ENCODE peak calls at places on chromosomes 11 and 22, in nine cellular contexts. One of them, this sample, is unnamed.

GRCh38 chr22:46833228-46833627 is 70.8 kb downstream of the TBC1D22A start:
- DNase-seq in right cardiac atrium: no peak
- DNase-seq in brain microvascular endothelial cell: peak; percentile 23
- DNase-seq in fibroblast of lung: peak; percentile 48
- DNase-seq in GM23338: peak; percentile 88
- DNase-seq in heart left ventricle: no peak
- DNase-seq in heart right ventricle: no peak
- DNase-seq in Panc1: no peak
- DNase-seq in cardiac muscle cell: peak; percentile 42
- DNase-seq in this sample: peak; percentile 59

GRCh38 chr11:35112056-35112845 is 26.7 kb upstream of the CD44 start:
- DNase-seq in right cardiac atrium: no peak
- DNase-seq in brain microvascular endothelial cell: peak; percentile 11
- DNase-seq in fibroblast of lung: peak; percentile 86
- DNase-seq in GM23338: no peak
- DNase-seq in heart left ventricle: no peak
- DNase-seq in heart right ventricle: no peak
- DNase-seq in Panc1: no peak
- DNase-seq in cardiac muscle cell: no peak
- DNase-seq in this sample: no peak

GRCh38 chr22:28943501-28943879 is 60.1 kb downstream of the ZNRF3 start:
- DNase-seq in right cardiac atrium: no peak
- DNase-seq in brain microvascular endothelial cell: no peak
- DNase-seq in fibroblast of lung: no peak
- DNase-seq in GM23338: no peak
- DNase-seq in heart left ventricle: no peak
- DNase-seq in heart right ventricle: no peak
- DNase-seq in Panc1: no peak
- DNase-seq in cardiac muscle cell: no peak
- DNase-seq in this sample: no peak

GRCh38 chr11:110289472-110289871 is 6.9 kb downstream of the RDX start:
- DNase-seq in right cardiac atrium: no peak
- DNase-seq in brain microvascular endothelial cell: peak; percentile 80
- DNase-seq in fibroblast of lung: peak; percentile 56
- DNase-seq in GM23338: no peak
- DNase-seq in heart left ventricle: no peak
- DNase-seq in heart right ventricle: no peak
- DNase-seq in Panc1: no peak
- DNase-seq in cardiac muscle cell: no peak
- DNase-seq in this sample: no peak

GRCh38 chr11:9951714-9952275 is 287.9 kb downstream of the SWAP70 start:
- DNase-seq in right cardiac atrium: peak; percentile 56
- DNase-seq in brain microvascular endothelial cell: no peak
- DNase-seq in fibroblast of lung: no peak
- DNase-seq in GM23338: no peak
- DNase-seq in heart left ventricle: no peak
- DNase-seq in heart right ventricle: no peak
- DNase-seq in Panc1: no peak
- DNase-seq in cardiac muscle cell: peak; percentile 54
- DNase-seq in this sample: no peak

GRCh38 chr11:86091566-86091965 is 22.7 kb upstream of the PICALM start:
- DNase-seq in right cardiac atrium: no peak
- DNase-seq in brain microvascular endothelial cell: peak; percentile 43
- DNase-seq in fibroblast of lung: peak; percentile 91
- DNase-seq in GM23338: no peak
- DNase-seq in heart left ventricle: no peak
- DNase-seq in heart right ventricle: no peak
- DNase-seq in Panc1: no peak
- DNase-seq in cardiac muscle cell: peak; percentile 86
- DNase-seq in this sample: peak; percentile 84

GRCh38 chr22:29128891-29129643 is 56.2 kb downstream of the KREMEN1 start:
- DNase-seq in right cardiac atrium: no peak
- DNase-seq in brain microvascular endothelial cell: no peak
- DNase-seq in fibroblast of lung: peak; percentile 60
- DNase-seq in GM23338: no peak
- DNase-seq in heart left ventricle: no peak
- DNase-seq in heart right ventricle: no peak
- DNase-seq in Panc1: no peak
- DNase-seq in cardiac muscle cell: no peak
- DNase-seq in this sample: no peak

GRCh38 chr11:114604179-114604813 is 8.7 kb upstream of the NXPE4 start:
- DNase-seq in right cardiac atrium: no peak
- DNase-seq in brain microvascular endothelial cell: no peak
- DNase-seq in fibroblast of lung: no peak
- DNase-seq in GM23338: no peak
- DNase-seq in heart left ventricle: no peak
- DNase-seq in heart right ventricle: no peak
- DNase-seq in Panc1: no peak
- DNase-seq in cardiac muscle cell: no peak
- DNase-seq in this sample: no peak

GRCh38 chr22:27242111-27242436 is 559.5 kb downstream of the MN1 start:
- DNase-seq in right cardiac atrium: peak; percentile 89
- DNase-seq in brain microvascular endothelial cell: no peak
- DNase-seq in fibroblast of lung: no peak
- DNase-seq in GM23338: no peak
- DNase-seq in heart left ventricle: no peak
- DNase-seq in heart right ventricle: peak; percentile 46
- DNase-seq in Panc1: no peak
- DNase-seq in cardiac muscle cell: no peak
- DNase-seq in this sample: no peak

GRCh38 chr11:71247551-71248250 is 4.7 kb downstream of the SHANK2 start:
- DNase-seq in right cardiac atrium: peak; percentile 74
- DNase-seq in brain microvascular endothelial cell: no peak
- DNase-seq in fibroblast of lung: no peak
- DNase-seq in GM23338: peak; percentile 87
- DNase-seq in heart left ventricle: no peak
- DNase-seq in heart right ventricle: peak; percentile 64
- DNase-seq in Panc1: no peak
- DNase-seq in cardiac muscle cell: no peak
- DNase-seq in this sample: peak; percentile 45

GRCh38 chr22:37428649-37429586 is 1.6 kb upstream of the ELFN2 start:
- DNase-seq in right cardiac atrium: no peak
- DNase-seq in brain microvascular endothelial cell: no peak
- DNase-seq in fibroblast of lung: peak; percentile 45
- DNase-seq in GM23338: peak; percentile 92
- DNase-seq in heart left ventricle: no peak
- DNase-seq in heart right ventricle: peak; percentile 45
- DNase-seq in Panc1: peak; percentile 27
- DNase-seq in cardiac muscle cell: peak; percentile 62
- DNase-seq in this sample: no peak

GRCh38 chr11:39247570-39248137 is 2211.8 kb downstream of the LRRC4C start:
- DNase-seq in right cardiac atrium: no peak
- DNase-seq in brain microvascular endothelial cell: no peak
- DNase-seq in fibroblast of lung: no peak
- DNase-seq in GM23338: no peak
- DNase-seq in heart left ventricle: no peak
- DNase-seq in heart right ventricle: no peak
- DNase-seq in Panc1: no peak
- DNase-seq in cardiac muscle cell: no peak
- DNase-seq in this sample: no peak

GRCh38 chr11:13721760-13722159 is 53.3 kb downstream of the FAR1 start:
- DNase-seq in right cardiac atrium: no peak
- DNase-seq in brain microvascular endothelial cell: no peak
- DNase-seq in fibroblast of lung: peak; percentile 29
- DNase-seq in GM23338: no peak
- DNase-seq in heart left ventricle: no peak
- DNase-seq in heart right ventricle: no peak
- DNase-seq in Panc1: no peak
- DNase-seq in cardiac muscle cell: peak; percentile 42
- DNase-seq in this sample: no peak

GRCh38 chr11:113457784-113458183 is 17.4 kb downstream of the DRD2 start:
- DNase-seq in right cardiac atrium: no peak
- DNase-seq in brain microvascular endothelial cell: no peak
- DNase-seq in fibroblast of lung: no peak
- DNase-seq in GM23338: peak; percentile 36
- DNase-seq in heart left ventricle: no peak
- DNase-seq in heart right ventricle: no peak
- DNase-seq in Panc1: no peak
- DNase-seq in cardiac muscle cell: no peak
- DNase-seq in this sample: no peak

GRCh38 chr11:34525887-34526657 is 12.5 kb upstream of the ELF5 start:
- DNase-seq in right cardiac atrium: no peak
- DNase-seq in brain microvascular endothelial cell: no peak
- DNase-seq in fibroblast of lung: no peak
- DNase-seq in GM23338: no peak
- DNase-seq in heart left ventricle: no peak
- DNase-seq in heart right ventricle: no peak
- DNase-seq in Panc1: no peak
- DNase-seq in cardiac muscle cell: no peak
- DNase-seq in this sample: no peak

GRCh38 chr22:47835726-47836125 is 1073.3 kb downstream of the TBC1D22A start:
- DNase-seq in right cardiac atrium: no peak
- DNase-seq in brain microvascular endothelial cell: peak; percentile 45
- DNase-seq in fibroblast of lung: peak; percentile 81
- DNase-seq in GM23338: no peak
- DNase-seq in heart left ventricle: no peak
- DNase-seq in heart right ventricle: no peak
- DNase-seq in Panc1: no peak
- DNase-seq in cardiac muscle cell: peak; percentile 4
- DNase-seq in this sample: no peak

GRCh38 chr11:109971184-109971523 is 122.0 kb upstream of the ZC3H12C start:
- DNase-seq in right cardiac atrium: no peak
- DNase-seq in brain microvascular endothelial cell: peak; percentile 73
- DNase-seq in fibroblast of lung: peak; percentile 76
- DNase-seq in GM23338: peak; percentile 20
- DNase-seq in heart left ventricle: peak; percentile 16
- DNase-seq in heart right ventricle: no peak
- DNase-seq in Panc1: no peak
- DNase-seq in cardiac muscle cell: peak; percentile 87
- DNase-seq in this sample: no peak

GRCh38 chr11:3841426-3842304 is 906 bp upstream of the RHOG start:
- DNase-seq in right cardiac atrium: peak; percentile 95
- DNase-seq in brain microvascular endothelial cell: peak; percentile 84
- DNase-seq in fibroblast of lung: peak; percentile 80
- DNase-seq in GM23338: peak; percentile 88
- DNase-seq in heart left ventricle: peak; percentile 88
- DNase-seq in heart right ventricle: peak; percentile 87
- DNase-seq in Panc1: peak; percentile 82
- DNase-seq in cardiac muscle cell: peak; percentile 91
- DNase-seq in this sample: peak; percentile 91

GRCh38 chr22:46830841-46831240 is 68.4 kb downstream of the TBC1D22A start:
- DNase-seq in right cardiac atrium: peak; percentile 18
- DNase-seq in brain microvascular endothelial cell: peak; percentile 24
- DNase-seq in fibroblast of lung: peak; percentile 40
- DNase-seq in GM23338: no peak
- DNase-seq in heart left ventricle: no peak
- DNase-seq in heart right ventricle: no peak
- DNase-seq in Panc1: no peak
- DNase-seq in cardiac muscle cell: no peak
- DNase-seq in this sample: peak; percentile 56

GRCh38 chr22:31586137-31586920 is 75.7 kb downstream of the PISD start:
- DNase-seq in right cardiac atrium: no peak
- DNase-seq in brain microvascular endothelial cell: peak; percentile 87
- DNase-seq in fibroblast of lung: peak; percentile 56
- DNase-seq in GM23338: no peak
- DNase-seq in heart left ventricle: no peak
- DNase-seq in heart right ventricle: no peak
- DNase-seq in Panc1: no peak
- DNase-seq in cardiac muscle cell: peak; percentile 91
- DNase-seq in this sample: no peak

GRCh38 chr22:49267996-49268395 is 559.7 kb downstream of the BRD1 start:
- DNase-seq in right cardiac atrium: no peak
- DNase-seq in brain microvascular endothelial cell: no peak
- DNase-seq in fibroblast of lung: no peak
- DNase-seq in GM23338: no peak
- DNase-seq in heart left ventricle: no peak
- DNase-seq in heart right ventricle: no peak
- DNase-seq in Panc1: no peak
- DNase-seq in cardiac muscle cell: no peak
- DNase-seq in this sample: peak; percentile 45

GRCh38 chr11:833849-834311 is 1.1 kb downstream of the CD151 start:
- DNase-seq in right cardiac atrium: peak; percentile 69
- DNase-seq in brain microvascular endothelial cell: peak; percentile 54
- DNase-seq in fibroblast of lung: no peak
- DNase-seq in GM23338: peak; percentile 62
- DNase-seq in heart left ventricle: no peak
- DNase-seq in heart right ventricle: no peak
- DNase-seq in Panc1: no peak
- DNase-seq in cardiac muscle cell: no peak
- DNase-seq in this sample: no peak

GRCh38 chr11:65442952-65443351 is 20.4 kb downstream of the NEAT1 start:
- DNase-seq in right cardiac atrium: no peak
- DNase-seq in brain microvascular endothelial cell: peak; percentile 37
- DNase-seq in fibroblast of lung: peak; percentile 36
- DNase-seq in GM23338: no peak
- DNase-seq in heart left ventricle: no peak
- DNase-seq in heart right ventricle: no peak
- DNase-seq in Panc1: no peak
- DNase-seq in cardiac muscle cell: peak; percentile 38
- DNase-seq in this sample: peak; percentile 72
- H3K27ac ChIP-seq in right cardiac atrium: no peak overlapping the region
- H3K27ac ChIP-seq in brain microvascular endothelial cell: no peak overlapping the region
- H3K27ac ChIP-seq in fibroblast of lung: peak overlapping the region; percentile 63
- H3K27ac ChIP-seq in GM23338: peak overlapping the region; percentile 39
- H3K27ac ChIP-seq in heart left ventricle: peak overlapping the region; percentile 65
- H3K27ac ChIP-seq in heart right ventricle: peak overlapping the region; percentile 70
- H3K27ac ChIP-seq in Panc1: peak overlapping the region; percentile 93
- H3K27ac ChIP-seq in cardiac muscle cell: no peak overlapping the region
- H3K27ac ChIP-seq in this sample: peak overlapping the region; percentile 55

GRCh38 chr11:62082292-62082657 is 41.5 kb upstream of the INCENP start:
- DNase-seq in right cardiac atrium: no peak
- DNase-seq in brain microvascular endothelial cell: no peak
- DNase-seq in fibroblast of lung: no peak
- DNase-seq in GM23338: no peak
- DNase-seq in heart left ventricle: no peak
- DNase-seq in heart right ventricle: no peak
- DNase-seq in Panc1: no peak
- DNase-seq in cardiac muscle cell: no peak
- DNase-seq in this sample: no peak
- H3K27ac ChIP-seq in right cardiac atrium: no peak overlapping the region
- H3K27ac ChIP-seq in brain microvascular endothelial cell: no peak overlapping the region
- H3K27ac ChIP-seq in fibroblast of lung: no peak overlapping the region
- H3K27ac ChIP-seq in GM23338: no peak overlapping the region
- H3K27ac ChIP-seq in heart left ventricle: no peak overlapping the region
- H3K27ac ChIP-seq in heart right ventricle: peak overlapping the region; percentile 16
- H3K27ac ChIP-seq in Panc1: no peak overlapping the region
- H3K27ac ChIP-seq in cardiac muscle cell: no peak overlapping the region
- H3K27ac ChIP-seq in this sample: no peak overlapping the region

DNA sequence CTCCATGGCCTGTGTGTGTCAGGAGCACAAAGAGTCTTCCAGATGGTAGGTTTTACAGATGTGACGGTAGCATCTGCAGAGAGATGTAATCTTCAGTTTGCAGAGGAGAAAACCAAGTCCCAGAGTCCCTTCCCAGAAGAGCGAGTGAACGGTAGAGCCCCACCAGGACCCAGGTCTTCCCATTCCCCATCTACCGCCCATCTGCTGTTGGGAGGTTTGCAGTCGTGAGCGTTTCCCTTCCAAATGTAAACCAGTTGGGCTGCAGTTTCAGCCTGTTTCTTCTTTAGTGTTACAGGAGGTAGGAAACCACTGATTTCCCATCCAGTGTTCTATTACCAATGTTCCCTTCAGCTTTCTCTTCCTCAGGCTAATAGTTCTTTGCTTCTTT is 24.0 kb downstream of the PANX1 start:
- DNase-seq in right cardiac atrium: no peak
- DNase-seq in brain microvascular endothelial cell: no peak
- DNase-seq in fibroblast of lung: no peak
- DNase-seq in GM23338: no peak
- DNase-seq in heart left ventricle: no peak
- DNase-seq in heart right ventricle: no peak
- DNase-seq in Panc1: no peak
- DNase-seq in cardiac muscle cell: no peak
- DNase-seq in this sample: no peak
- H3K27ac ChIP-seq in right cardiac atrium: peak overlapping the region; percentile 20
- H3K27ac ChIP-seq in brain microvascular endothelial cell: peak overlapping the region; percentile 45
- H3K27ac ChIP-seq in fibroblast of lung: peak overlapping the region; percentile 18
- H3K27ac ChIP-seq in GM23338: no peak overlapping the region
- H3K27ac ChIP-seq in heart left ventricle: peak overlapping the region; percentile 42
- H3K27ac ChIP-seq in heart right ventricle: peak overlapping the region; percentile 81
- H3K27ac ChIP-seq in Panc1: peak overlapping the region; percentile 3
- H3K27ac ChIP-seq in cardiac muscle cell: no peak overlapping the region
- H3K27ac ChIP-seq in this sample: peak overlapping the region; percentile 67

GRCh38 chr22:43955040-43955882 is at the start of gene SAMM50:
- DNase-seq in right cardiac atrium: peak; percentile 97
- DNase-seq in brain microvascular endothelial cell: peak; percentile 87
- DNase-seq in fibroblast of lung: peak; percentile 90
- DNase-seq in GM23338: peak; percentile 96
- DNase-seq in heart left ventricle: peak; percentile 94
- DNase-seq in heart right ventricle: peak; percentile 93
- DNase-seq in Panc1: peak; percentile 28
- DNase-seq in cardiac muscle cell: peak; percentile 94
- DNase-seq in this sample: peak; percentile 93
- H3K27ac ChIP-seq in right cardiac atrium: peak within 1 kb of the TSS; percentile 77
- H3K27ac ChIP-seq in brain microvascular endothelial cell: peak within 1 kb of the TSS; percentile 63
- H3K27ac ChIP-seq in fibroblast of lung: peak within 1 kb of the TSS; percentile 78
- H3K27ac ChIP-seq in GM23338: peak within 1 kb of the TSS; percentile 64
- H3K27ac ChIP-seq in heart left ventricle: peak within 1 kb of the TSS; percentile 92
- H3K27ac ChIP-seq in heart right ventricle: peak within 1 kb of the TSS; percentile 92
- H3K27ac ChIP-seq in Panc1: peak within 1 kb of the TSS; percentile 86
- H3K27ac ChIP-seq in cardiac muscle cell: peak within 1 kb of the TSS; percentile 87
- H3K27ac ChIP-seq in this sample: peak within 1 kb of the TSS; percentile 66

This sample was measured in coronary artery.